ENCODE peak calls at places on chromosome 3, in eight cellular contexts. P is foreskin fibroblast, M is cardiac muscle cell, S is esophagus muscularis mucosa, L is PC-3, H is OCI-LY7, Q is GM12878, C is coronary artery. U is an unnamed sample.

GRCh38 chr3:109050591-109051167 is 67.3 kb downstream of the MORC1 start:
- DNase-seq in H (peak; percentile 38), C (no peak), M (peak; percentile 49), L (peak; percentile 59), P (peak; percentile 0), Q (no peak), S (no peak), U (peak; percentile 69)

GRCh38 chr3:107431298-107432012 is 54.2 kb downstream of the CCDC54 start:
- DNase-seq in H (peak; percentile 43), Q (no peak), M (peak; percentile 67), L (peak; percentile 76), C (peak; percentile 85), S (peak; percentile 95), P (peak; percentile 86), U (peak; percentile 59)

GRCh38 chr3:53708001-53708621 is 138.1 kb downstream of the CHDH start:
- DNase-seq in Q (no peak), P (no peak), M (no peak), C (peak; percentile 14), L (no peak), S (peak; percentile 75), H (no peak), U (no peak)

GRCh38 chr3:32276279-32276841 is 37.9 kb downstream of the CMTM8 start:
- DNase-seq in C (no peak), M (peak; percentile 66), P (peak; percentile 57), S (peak; percentile 79), H (no peak), Q (no peak), L (peak; percentile 57), U (no peak)

GRCh38 chr3:58626841-58627579 is 39.6 kb downstream of the FAM3D start:
- DNase-seq in Q (no peak), M (no peak), P (no peak), S (no peak), C (no peak), L (no peak), H (no peak), U (no peak)

GRCh38 chr3:187027531-187027936 is 97.2 kb downstream of the ST6GAL1 start:
- DNase-seq in Q (no peak), M (no peak), H (peak; percentile 57), P (no peak), L (no peak), C (no peak), S (no peak), U (peak; percentile 84)

GRCh38 chr3:103629391-103629790 is 1194.6 kb downstream of the ZPLD1 start:
- DNase-seq in L (no peak), P (no peak), Q (no peak), M (no peak), H (no peak), S (no peak), C (no peak), U (no peak)

GRCh38 chr3:119304201-119304713 is 10.1 kb downstream of the ARHGAP31 start:
- DNase-seq in L (peak; percentile 74), H (no peak), M (peak; percentile 50), S (peak; percentile 19), Q (no peak), P (peak; percentile 61), C (no peak), U (no peak)

GRCh38 chr3:126463521-126463920 is 12.2 kb downstream of the ZXDC start:
- DNase-seq in S (no peak), P (no peak), H (no peak), Q (no peak), C (no peak), M (no peak), L (no peak), U (no peak)

GRCh38 chr3:137958635-137959034 is 51.3 kb upstream of the CLDN18 start:
- DNase-seq in P (no peak), L (no peak), M (no peak), Q (no peak), C (no peak), S (no peak), H (no peak), U (no peak)

GRCh38 chr3:150346956-150347863 is 60.9 kb upstream of the TSC22D2 start:
- DNase-seq in S (no peak), C (no peak), L (peak; percentile 81), H (no peak), P (peak; percentile 77), M (no peak), Q (no peak), U (no peak)

GRCh38 chr3:42763023-42763422 is 10.0 kb downstream of the CCDC13 start:
- DNase-seq in M (peak; percentile 59), S (no peak), L (no peak), Q (no peak), C (no peak), H (peak; percentile 2), P (peak; percentile 45), U (peak; percentile 46)

GRCh38 chr3:98108162-98108561 is 21.2 kb downstream of the OR5AC2 start:
- DNase-seq in C (no peak), S (no peak), P (no peak), H (no peak), Q (no peak), M (no peak), L (no peak), U (no peak)

GRCh38 chr3:147120029-147120428 is 286.3 kb downstream of the ZIC4 start:
- DNase-seq in S (no peak), M (peak; percentile 27), H (no peak), P (peak; percentile 54), L (peak; percentile 40), Q (no peak), C (no peak), U (no peak)

GRCh38 chr3:10196389-10197052 is 31.8 kb downstream of the IRAK2 start:
- DNase-seq in C (no peak), M (peak; percentile 71), H (no peak), L (peak; percentile 70), Q (peak; percentile 40), P (peak; percentile 64), S (no peak), U (peak; percentile 68)

GRCh38 chr3:142027713-142028112 is 121.6 kb downstream of the TFDP2 start:
- DNase-seq in P (peak; percentile 68), H (peak; percentile 80), M (peak; percentile 49), C (no peak), S (no peak), L (peak; percentile 44), Q (no peak), U (peak; percentile 58)

GRCh38 chr3:172448661-172449467 is 608 bp upstream of the GHSR start:
- DNase-seq in C (no peak), M (no peak), Q (no peak), H (no peak), S (no peak), P (no peak), L (no peak), U (no peak)

GRCh38 chr3:52428151-52429005 is 16.5 kb downstream of the SEMA3G start:
- DNase-seq in C (no peak), M (peak; percentile 89), L (peak; percentile 82), P (peak; percentile 90), S (no peak), H (peak; percentile 67), Q (no peak), U (peak; percentile 58)

GRCh38 chr3:134607054-134608022 is 43.5 kb downstream of the KY start:
- DNase-seq in M (peak; percentile 78), P (no peak), Q (no peak), S (peak; percentile 91), L (no peak), H (no peak), C (no peak), U (no peak)

GRCh38 chr3:73786346-73786807 is 161.6 kb upstream of the PDZRN3 start:
- DNase-seq in H (no peak), L (peak; percentile 1), C (peak; percentile 89), P (peak; percentile 98), S (no peak), Q (no peak), M (peak; percentile 75), U (no peak)

GRCh38 chr3:185164428-185165217 is 11.8 kb upstream of the C3orf70 start:
- DNase-seq in Q (no peak), L (no peak), C (no peak), M (no peak), S (no peak), P (no peak), H (no peak), U (no peak)

GRCh38 chr3:169913270-169913780 is 2.0 kb downstream of the SAMD7 start:
- DNase-seq in P (no peak), C (no peak), L (no peak), M (no peak), Q (no peak), S (no peak), H (no peak), U (no peak)

GRCh38 chr3:81782585-81782984 is 21.1 kb upstream of the GBE1 start:
- DNase-seq in H (no peak), Q (no peak), P (no peak), S (no peak), C (no peak), M (no peak), L (no peak), U (peak; percentile 14)

GRCh38 chr3:87900061-87900460 is 158.7 kb downstream of the CGGBP1 start:
- DNase-seq in L (peak; percentile 47), C (no peak), P (no peak), S (no peak), H (peak; percentile 12), M (no peak), Q (no peak), U (no peak)
- TF ChIP-seq CTCF in L (peak; percentile 55), C (no peak), P (no peak), S (no peak), H (peak; percentile 68), M (no peak), Q (peak; percentile 15), U (peak; percentile 11)

GRCh38 chr3:50345586-50345985 is at the start of gene ZMYND10:
- DNase-seq in Q (no peak), L (peak; percentile 76), M (peak; percentile 63), P (peak; percentile 84), H (peak; percentile 70), S (no peak), C (no peak), U (peak; percentile 78)
- H3K4me3 ChIP-seq in Q (peak within 1 kb of the TSS; percentile 58), L (peak within 1 kb of the TSS; percentile 63), M (peak within 1 kb of the TSS; percentile 42), P (peak within 1 kb of the TSS; percentile 59), H (peak within 1 kb of the TSS; percentile 47), S (peak within 1 kb of the TSS; percentile 33), C (peak within 1 kb of the TSS; percentile 62), U (peak within 1 kb of the TSS; percentile 27)

DNA sequence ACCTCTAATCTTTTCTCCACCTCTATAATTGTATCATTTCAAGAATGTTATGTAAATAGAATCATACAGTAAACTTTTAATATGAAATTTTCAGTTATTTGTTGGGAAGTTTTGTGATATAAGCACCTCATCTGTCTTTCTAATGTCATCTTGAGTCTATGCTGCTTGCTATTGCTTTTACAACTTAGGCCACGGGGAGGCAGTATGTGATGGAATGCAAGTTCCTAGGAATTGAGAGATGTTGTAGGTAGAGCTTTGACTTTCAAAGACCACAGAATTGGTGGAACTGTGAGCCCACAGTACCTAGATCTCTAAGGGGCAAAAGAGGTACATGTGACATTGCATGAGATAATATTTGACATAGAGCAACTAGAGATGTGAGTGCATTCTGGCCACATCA is 328.3 kb downstream of the MFSD1 start:
- DNase-seq in C (no peak), Q (no peak), S (no peak), P (peak; percentile 75), L (peak; percentile 52), M (peak; percentile 3), H (no peak), U (peak; percentile 52)
- TF ChIP-seq CTCF in C (no peak), Q (peak; percentile 40), S (no peak), P (peak; percentile 32), L (peak; percentile 73), M (peak; percentile 12), H (peak; percentile 76), U (peak; percentile 51)

DNA sequence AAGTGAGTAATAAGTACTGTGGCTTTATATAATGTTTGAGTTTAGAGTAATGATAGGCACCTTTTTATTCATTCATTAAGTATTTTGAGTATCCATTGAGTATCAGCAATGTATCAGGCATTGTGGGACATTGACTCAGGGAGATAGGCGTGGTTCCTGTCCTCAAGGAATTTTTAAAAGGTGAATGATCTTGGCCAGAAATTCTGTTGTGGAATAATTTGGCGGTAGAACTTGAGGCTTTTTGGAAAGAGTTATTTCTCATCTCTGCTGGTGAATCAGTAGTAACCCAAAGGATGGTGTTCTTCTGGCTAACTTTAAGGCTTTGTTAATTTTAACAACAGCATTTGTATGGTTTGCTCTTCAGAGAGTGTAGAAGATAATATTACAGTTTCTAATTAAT is 2.0 kb downstream of the RAB7A start:
- DNase-seq in P (peak; percentile 21), M (no peak), S (no peak), Q (no peak), L (peak; percentile 56), H (no peak), C (no peak), U (no peak)
- H3K4me3 ChIP-seq in P (peak overlapping the region; percentile 89), M (peak overlapping the region; percentile 93), S (peak overlapping the region; percentile 100), Q (peak overlapping the region; percentile 79), L (peak overlapping the region; percentile 99), H (peak overlapping the region; percentile 93), C (peak overlapping the region; percentile 83), U (peak overlapping the region; percentile 92)